ENCODE peak calls at places on chromosome 16, in six cellular contexts. X, Y, P, S, F and E are unnamed samples.

GRCh38 chr16:15682105-15682570 is 32.1 kb downstream of the NDE1 start:
- DNase-seq in X (peak; percentile 45), Y (peak; percentile 74), P (peak; percentile 84), S (peak; percentile 11), F (peak; percentile 36), E (peak; percentile 56)

GRCh38 chr16:80616362-80616761 is 75.6 kb downstream of the DYNLRB2 start:
- DNase-seq in X (no peak), Y (no peak), P (no peak), S (no peak), F (no peak), E (no peak)

GRCh38 chr16:88539261-88539651 is 30.9 kb upstream of the ZC3H18 start:
- DNase-seq in X (no peak), Y (no peak), P (no peak), S (no peak), F (no peak), E (no peak)

GRCh38 chr16:75256059-75256870 is 4.8 kb upstream of the BCAR1 start:
- DNase-seq in X (no peak), Y (no peak), P (peak; percentile 54), S (no peak), F (no peak), E (no peak)

GRCh38 chr16:80054656-80055055 is 454.1 kb upstream of the MAF start:
- DNase-seq in X (no peak), Y (no peak), P (no peak), S (no peak), F (no peak), E (peak; percentile 23)

GRCh38 chr16:48269011-48269410 is 21.7 kb upstream of the ABCC11 start:
- DNase-seq in X (no peak), Y (no peak), P (no peak), S (no peak), F (no peak), E (no peak)

GRCh38 chr16:80559369-80559768 is 18.6 kb downstream of the DYNLRB2 start:
- DNase-seq in X (no peak), Y (no peak), P (no peak), S (no peak), F (no peak), E (no peak)

GRCh38 chr16:11672206-11673090 is 4.2 kb downstream of the SNN start:
- DNase-seq in X (no peak), Y (no peak), P (no peak), S (no peak), F (no peak), E (no peak)

GRCh38 chr16:74773431-74774222 is 993 bp downstream of the FA2H start:
- DNase-seq in X (peak; percentile 23), Y (no peak), P (no peak), S (no peak), F (no peak), E (no peak)

GRCh38 chr16:74169687-74170522 is 126.7 kb upstream of the PSMD7 start:
- DNase-seq in X (peak; percentile 9), Y (peak; percentile 47), P (peak; percentile 1), S (no peak), F (peak; percentile 71), E (no peak)

GRCh38 chr16:49876716-49877129 is 20.8 kb upstream of the ZNF423 start:
- DNase-seq in X (peak; percentile 86), Y (peak; percentile 71), P (peak; percentile 25), S (peak; percentile 79), F (no peak), E (peak; percentile 60)

GRCh38 chr16:13896543-13897182 is 23.3 kb upstream of the ERCC4 start:
- DNase-seq in X (no peak), Y (peak; percentile 22), P (no peak), S (no peak), F (no peak), E (no peak)

GRCh38 chr16:3951861-3952332 is 71.4 kb upstream of the CREBBP start:
- DNase-seq in X (no peak), Y (peak; percentile 44), P (no peak), S (no peak), F (no peak), E (no peak)

GRCh38 chr16:49410226-49410625 is 36.6 kb downstream of the C16orf78 start:
- DNase-seq in X (no peak), Y (no peak), P (no peak), S (no peak), F (no peak), E (no peak)

GRCh38 chr16:49453001-49453400 is 79.4 kb downstream of the C16orf78 start:
- DNase-seq in X (no peak), Y (no peak), P (no peak), S (no peak), F (no peak), E (no peak)

GRCh38 chr16:30894540-30895368 is 877 bp upstream of the BCL7C start:
- DNase-seq in X (no peak), Y (no peak), P (no peak), S (no peak), F (no peak), E (no peak)

GRCh38 chr16:30896203-30896889 is at the start of gene CTF1:
- DNase-seq in X (peak; percentile 65), Y (peak; percentile 88), P (peak; percentile 66), S (peak; percentile 83), F (peak; percentile 78), E (no peak)

GRCh38 chr16:30896890-30897730 is 696 bp downstream of the CTF1 start:
- DNase-seq in X (peak; percentile 91), Y (peak; percentile 94), P (peak; percentile 86), S (peak; percentile 90), F (peak; percentile 68), E (peak; percentile 90)

GRCh38 chr16:30893744-30894539 is at the start of gene BCL7C:
- DNase-seq in X (peak; percentile 95), Y (peak; percentile 91), P (peak; percentile 89), S (peak; percentile 92), F (no peak), E (peak; percentile 97)

GRCh38 chr16:30895592-30896202 is 717 bp upstream of the CTF1 start:
- DNase-seq in X (no peak), Y (no peak), P (no peak), S (no peak), F (no peak), E (no peak)
- H3K27me3 ChIP-seq in X (no peaks in the 10 kb centered on the region), Y (no peaks in the 10 kb centered on the region), P (no peaks in the 10 kb centered on the region), S (no peaks in the 10 kb centered on the region), F (no peaks in the 10 kb centered on the region), E (no peaks in the 10 kb centered on the region)

GRCh38 chr16:81863630-81864352 is 84.7 kb downstream of the PLCG2 start:
- DNase-seq in X (no peak), Y (no peak), P (no peak), S (no peak), F (no peak), E (no peak)
- H3K4me3 ChIP-seq in X (no peak overlapping the region), Y (no peak overlapping the region), P (no peak overlapping the region), S (no peak overlapping the region), F (no peak overlapping the region), E (no peak overlapping the region)

GRCh38 chr16:84555418-84556196 is 51.1 kb upstream of the MEAK7 start:
- DNase-seq in X (no peak), Y (no peak), P (no peak), S (no peak), F (no peak), E (no peak)
- H3K27me3 ChIP-seq in X (no peaks in the 10 kb centered on the region), Y (no peaks in the 10 kb centered on the region), P (no peaks in the 10 kb centered on the region), S (no peaks in the 10 kb centered on the region), F (no peaks in the 10 kb centered on the region), E (peaks cover 11% of the 10 kb centered on the region)

DNA sequence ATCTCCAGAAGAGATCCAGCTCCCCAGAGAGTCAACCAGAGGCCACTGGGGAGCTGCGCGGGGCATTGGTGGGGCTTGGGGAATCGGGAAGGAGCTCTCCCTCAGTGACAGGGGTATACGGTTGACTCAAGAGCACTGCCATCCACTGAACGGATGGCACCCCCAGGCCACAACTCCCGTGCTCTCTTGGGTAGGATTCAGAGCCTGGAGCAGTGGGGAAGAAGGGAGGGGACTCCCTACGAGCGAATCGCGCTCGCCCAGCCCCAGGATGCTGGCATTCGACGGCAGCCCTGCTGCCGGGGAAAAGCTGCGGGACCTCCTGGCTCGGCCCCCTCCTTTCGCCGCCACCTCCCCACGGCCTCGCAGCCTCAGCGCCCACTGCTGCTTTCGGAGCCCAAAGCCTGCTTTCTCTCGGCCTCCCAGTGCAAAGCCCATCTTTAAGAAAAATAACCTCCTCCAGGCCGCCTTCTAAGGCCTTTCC is 532 bp upstream of the TPPP3 start:
- DNase-seq in X (no peak), Y (no peak), P (no peak), S (no peak), F (no peak), E (no peak)
- H3K4me3 ChIP-seq in X (no peak overlapping the region), Y (peak overlapping the region; percentile 12), P (no peak overlapping the region), S (no peak overlapping the region), F (peak overlapping the region; percentile 54), E (peak overlapping the region; percentile 38)

DNA sequence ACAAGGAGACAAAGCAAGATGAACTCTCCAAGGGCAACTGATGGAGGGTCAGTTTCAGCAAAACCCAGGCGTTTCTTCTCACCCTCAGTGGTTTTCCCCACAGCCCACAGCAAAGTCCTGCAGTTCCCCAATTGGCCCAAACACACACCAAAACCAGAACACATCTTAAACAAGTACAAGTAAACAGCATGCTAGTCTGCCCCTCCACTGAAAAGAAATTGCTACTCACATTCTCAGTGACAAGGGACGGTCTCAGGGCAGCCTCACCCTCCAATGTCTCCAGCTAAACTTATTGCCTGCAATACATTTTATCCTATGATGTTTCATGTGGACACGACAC is 300.6 kb upstream of the IRX3 start:
- DNase-seq in X (no peak), Y (no peak), P (no peak), S (no peak), F (no peak), E (no peak)
- H3K27me3 ChIP-seq in X (no peaks in the 10 kb centered on the region), Y (no peaks in the 10 kb centered on the region), P (no peaks in the 10 kb centered on the region), S (no peaks in the 10 kb centered on the region), F (no peaks in the 10 kb centered on the region), E (no peaks in the 10 kb centered on the region)

GRCh38 chr16:10566613-10567012 is 13.8 kb downstream of the EMP2 start:
- DNase-seq in X (no peak), Y (no peak), P (no peak), S (no peak), F (no peak), E (no peak)

GRCh38 chr16:10572611-10573010 is 7.8 kb downstream of the EMP2 start:
- DNase-seq in X (no peak), Y (no peak), P (no peak), S (no peak), F (no peak), E (no peak)

GRCh38 chr16:10565167-10565566 is 15.2 kb downstream of the EMP2 start:
- DNase-seq in X (no peak), Y (no peak), P (peak; percentile 11), S (no peak), F (no peak), E (no peak)

GRCh38 chr16:10571354-10571753 is 9.0 kb downstream of the EMP2 start:
- DNase-seq in X (no peak), Y (no peak), P (no peak), S (no peak), F (no peak), E (no peak)

DNA sequence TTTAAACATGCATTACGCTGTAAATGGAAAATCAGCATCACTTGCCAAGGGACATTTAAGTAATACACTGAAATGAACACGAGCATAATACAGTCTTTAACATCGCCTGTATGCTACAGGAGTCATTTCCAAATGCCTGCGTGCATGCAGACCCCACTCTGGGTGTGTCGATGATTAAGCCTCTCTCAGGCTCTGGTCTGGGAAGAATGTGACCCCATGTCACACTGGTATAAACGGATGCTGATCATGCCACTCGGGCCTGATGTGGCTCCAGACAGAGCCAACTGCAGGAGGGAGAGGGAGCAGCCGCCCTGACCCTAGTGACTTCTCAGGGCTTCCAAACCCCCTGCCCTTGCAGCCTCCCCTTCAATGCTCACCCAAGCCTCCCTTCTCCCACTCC is 10.8 kb downstream of the EMP2 start:
- DNase-seq in X (no peak), Y (no peak), P (no peak), S (no peak), F (no peak), E (no peak)
- H3K4me3 ChIP-seq in X (no peak overlapping the region), Y (no peak overlapping the region), P (no peak overlapping the region), S (no peak overlapping the region), F (no peak overlapping the region), E (no peak overlapping the region)